ENCODE peak calls at places on chromosomes 6 and 20, in four cellular contexts. One of them, this sample, is unnamed.

GRCh38 chr20:52083627-52084232 is 107.8 kb downstream of the ZFP64 start:
- DNase-seq in astrocyte of the spinal cord: peak; percentile 74
- DNase-seq in ascending aorta: no peak
- DNase-seq in fibroblast of lung: peak; percentile 82
- DNase-seq in this sample: peak; percentile 49

GRCh38 chr6:89368107-89368506 is 15.6 kb upstream of the UBE2J1 start:
- DNase-seq in astrocyte of the spinal cord: peak; percentile 51
- DNase-seq in fibroblast of lung: peak; percentile 65
- DNase-seq in ascending aorta: no peak
- DNase-seq in this sample: peak; percentile 31

GRCh38 chr6:65566117-65566516 is 140.9 kb downstream of the EYS start:
- DNase-seq in ascending aorta: no peak
- DNase-seq in astrocyte of the spinal cord: no peak
- DNase-seq in fibroblast of lung: no peak
- DNase-seq in this sample: no peak

GRCh38 chr6:132070356-132070755 is 119.2 kb upstream of the CCN2 start:
- DNase-seq in astrocyte of the spinal cord: no peak
- DNase-seq in ascending aorta: no peak
- DNase-seq in fibroblast of lung: peak; percentile 50
- DNase-seq in this sample: no peak

GRCh38 chr6:44966449-44967091 is 361.6 kb upstream of the RUNX2 start:
- DNase-seq in astrocyte of the spinal cord: peak; percentile 63
- DNase-seq in fibroblast of lung: peak; percentile 48
- DNase-seq in ascending aorta: no peak
- DNase-seq in this sample: peak; percentile 69

GRCh38 chr6:166005401-166005845 is 162.2 kb downstream of the TBXT start:
- DNase-seq in fibroblast of lung: peak; percentile 75
- DNase-seq in ascending aorta: no peak
- DNase-seq in astrocyte of the spinal cord: peak; percentile 73
- DNase-seq in this sample: no peak

GRCh38 chr20:50916934-50917333 is 14.3 kb downstream of the ADNP start:
- DNase-seq in ascending aorta: no peak
- DNase-seq in fibroblast of lung: no peak
- DNase-seq in astrocyte of the spinal cord: no peak
- DNase-seq in this sample: no peak

GRCh38 chr20:32775240-32775991 is 13.2 kb downstream of the DNMT3B start:
- DNase-seq in ascending aorta: no peak
- DNase-seq in astrocyte of the spinal cord: no peak
- DNase-seq in fibroblast of lung: no peak
- DNase-seq in this sample: no peak

GRCh38 chr6:122571888-122572287 is 38.3 kb upstream of the PKIB start:
- DNase-seq in astrocyte of the spinal cord: no peak
- DNase-seq in fibroblast of lung: no peak
- DNase-seq in ascending aorta: no peak
- DNase-seq in this sample: no peak

GRCh38 chr6:50661636-50662035 is 51.7 kb upstream of the TFAP2D start:
- DNase-seq in astrocyte of the spinal cord: no peak
- DNase-seq in fibroblast of lung: no peak
- DNase-seq in ascending aorta: no peak
- DNase-seq in this sample: no peak

GRCh38 chr6:166767191-166767590 is 140.1 kb upstream of the RPS6KA2 start:
- DNase-seq in astrocyte of the spinal cord: no peak
- DNase-seq in fibroblast of lung: no peak
- DNase-seq in ascending aorta: no peak
- DNase-seq in this sample: no peak

GRCh38 chr6:166900956-166901607 is 55.3 kb downstream of the RNASET2 start:
- DNase-seq in fibroblast of lung: no peak
- DNase-seq in ascending aorta: no peak
- DNase-seq in astrocyte of the spinal cord: no peak
- DNase-seq in this sample: no peak

GRCh38 chr20:21166801-21167200 is 40.9 kb downstream of the KIZ start:
- DNase-seq in ascending aorta: no peak
- DNase-seq in astrocyte of the spinal cord: no peak
- DNase-seq in fibroblast of lung: no peak
- DNase-seq in this sample: no peak

GRCh38 chr6:169224185-169224695 is 29.4 kb downstream of the THBS2 start:
- DNase-seq in fibroblast of lung: peak; percentile 74
- DNase-seq in astrocyte of the spinal cord: no peak
- DNase-seq in ascending aorta: no peak
- DNase-seq in this sample: peak; percentile 60

DNA sequence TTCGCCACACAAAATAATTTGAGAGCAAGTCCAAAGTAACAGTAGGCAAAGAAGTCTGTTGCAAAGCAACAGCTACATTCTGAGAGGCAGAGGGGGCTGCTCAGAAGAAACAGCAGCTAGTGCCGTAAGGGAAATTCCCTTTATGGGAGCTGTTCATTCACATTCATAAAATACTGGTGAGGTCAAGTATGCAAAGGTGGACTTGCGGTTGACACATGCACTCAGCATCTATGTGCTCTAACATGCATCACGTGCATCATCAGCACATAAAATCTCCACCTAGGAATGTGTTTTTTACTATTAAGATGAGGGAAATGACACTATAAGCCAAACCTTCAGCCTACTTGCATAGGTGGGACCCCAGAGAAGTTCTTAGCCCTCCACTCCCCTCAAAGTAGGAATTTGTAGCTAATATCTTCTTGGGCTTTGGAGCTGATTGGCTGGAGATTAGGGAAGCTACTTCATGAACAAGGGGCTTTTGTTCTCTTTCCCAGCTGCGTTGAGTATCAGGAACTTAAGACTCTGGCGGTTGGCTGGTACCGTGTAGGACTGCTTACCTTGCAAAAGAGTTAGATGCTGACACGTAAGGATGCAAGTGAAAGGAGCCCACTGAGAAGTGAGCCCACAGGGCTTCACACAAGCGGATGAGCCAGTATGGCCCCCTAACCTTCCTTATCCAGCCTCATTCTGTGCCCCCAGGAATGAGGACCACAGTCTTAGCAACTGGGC is 12.4 kb downstream of the CST3 start:
- DNase-seq in fibroblast of lung: no peak
- DNase-seq in astrocyte of the spinal cord: no peak
- DNase-seq in ascending aorta: no peak
- DNase-seq in this sample: no peak
- TF ChIP-seq CTCF in fibroblast of lung: no peak
- TF ChIP-seq CTCF in astrocyte of the spinal cord: no peak
- TF ChIP-seq CTCF in ascending aorta: no peak
- TF ChIP-seq CTCF in this sample: no peak

DNA sequence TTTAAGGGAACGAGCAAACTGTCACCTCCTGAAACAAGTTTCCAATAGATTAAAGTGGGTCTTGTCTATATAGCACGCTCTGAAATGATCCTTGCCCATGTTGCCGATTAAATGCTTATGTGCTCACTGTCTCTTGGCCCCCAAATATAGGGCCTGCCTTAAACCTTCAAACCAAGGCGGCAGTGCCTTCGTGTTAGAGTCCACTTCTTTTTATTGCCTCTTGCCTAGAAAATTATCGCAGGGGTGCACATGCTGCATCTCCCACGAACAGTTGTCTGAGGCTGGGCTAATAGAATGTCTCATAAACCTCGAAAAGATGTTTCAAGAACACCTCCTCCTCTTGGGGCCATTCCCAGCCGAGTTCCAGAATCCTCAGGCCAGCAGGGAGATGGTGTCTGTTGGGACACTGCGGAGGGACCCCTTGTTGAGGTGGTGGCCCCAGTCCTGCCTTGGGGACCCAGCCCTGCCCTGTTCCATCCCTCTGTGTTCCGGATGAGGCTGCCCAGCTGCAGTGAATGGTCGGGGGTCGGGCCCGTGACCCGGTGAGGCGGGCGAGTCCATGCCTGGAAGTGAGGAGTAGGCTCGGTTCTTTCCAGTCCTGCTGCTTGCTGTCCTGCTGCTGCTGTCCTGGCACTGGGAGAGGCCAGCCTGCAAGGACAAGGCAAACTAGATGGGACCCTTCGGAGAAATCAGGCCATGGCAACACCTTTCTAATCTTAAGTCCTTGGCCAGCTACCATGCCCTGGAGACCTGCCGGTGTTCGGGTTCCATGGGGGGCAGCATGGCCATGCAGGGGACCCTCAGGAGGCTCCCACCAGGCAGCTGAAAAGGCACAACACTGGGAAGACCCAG is 34.7 kb upstream of the SLCO4A1 start:
- DNase-seq in fibroblast of lung: no peak
- DNase-seq in astrocyte of the spinal cord: no peak
- DNase-seq in ascending aorta: no peak
- DNase-seq in this sample: no peak
- H3K4me3 ChIP-seq in fibroblast of lung: no peak overlapping the region
- H3K4me3 ChIP-seq in astrocyte of the spinal cord: no peak overlapping the region
- H3K4me3 ChIP-seq in ascending aorta: no peak overlapping the region
- H3K4me3 ChIP-seq in this sample: no peak overlapping the region

GRCh38 chr6:108958900-108959770 is 110.9 kb downstream of the ARMC2 start:
- DNase-seq in fibroblast of lung: no peak
- DNase-seq in astrocyte of the spinal cord: no peak
- DNase-seq in ascending aorta: no peak
- DNase-seq in this sample: no peak
- TF ChIP-seq CTCF in fibroblast of lung: no peak
- TF ChIP-seq CTCF in astrocyte of the spinal cord: no peak
- TF ChIP-seq CTCF in ascending aorta: no peak
- TF ChIP-seq CTCF in this sample: no peak

GRCh38 chr6:12956991-12957320 is 240.4 kb downstream of the PHACTR1 start:
- DNase-seq in astrocyte of the spinal cord: no peak
- DNase-seq in ascending aorta: no peak
- DNase-seq in fibroblast of lung: no peak
- DNase-seq in this sample: no peak
- H3K4me3 ChIP-seq in astrocyte of the spinal cord: peak overlapping the region; percentile 70
- H3K4me3 ChIP-seq in ascending aorta: peak overlapping the region; percentile 64
- H3K4me3 ChIP-seq in fibroblast of lung: peak overlapping the region; percentile 64
- H3K4me3 ChIP-seq in this sample: peak overlapping the region; percentile 93